ENCODE peak calls at places on chromosomes 1 and 21, in six cellular contexts. A, K, X, M, S and Q are unnamed samples. For H3K79me1, the result is how much of the 10 kb centered on the place peaks cover.

GRCh38 chr1:227901906-227902640 is 45.7 kb downstream of the WNT9A start:
- DNase-seq in S (no peak), A (peak), M (no peak), K (peak), X (no peak), Q (no peak)

GRCh38 chr1:93605812-93606512 is 75.7 kb downstream of the BCAR3 start:
- DNase-seq in M (no peak), X (no peak), S (no peak), K (peak), A (peak), Q (no peak)

GRCh38 chr1:54167422-54168139 is 14.8 kb upstream of the CDCP2 start:
- DNase-seq in X (no peak), K (peak), A (peak), S (no peak), M (no peak), Q (no peak)

GRCh38 chr1:184242507-184242943 is 144.3 kb upstream of the C1orf21 start:
- DNase-seq in A (peak), K (peak), S (no peak), M (no peak), X (peak), Q (no peak)

GRCh38 chr1:95467036-95467435 is 233.0 kb downstream of the RWDD3 start:
- DNase-seq in A (no peak), M (no peak), S (no peak), K (no peak), X (no peak), Q (no peak)

GRCh38 chr1:244451539-244451950 is at the start of gene ADSS2:
- DNase-seq in X (no peak), A (no peak), S (no peak), K (no peak), M (no peak), Q (no peak)

GRCh38 chr1:36083219-36083618 is 675 bp upstream of the TEKT2 start:
- DNase-seq in M (no peak), A (no peak), X (no peak), S (no peak), K (no peak), Q (no peak)

GRCh38 chr1:100585774-100586173 is 47.8 kb downstream of the GPR88 start:
- DNase-seq in M (no peak), X (no peak), S (no peak), A (peak), K (no peak), Q (peak)

GRCh38 chr1:23868848-23869450 is 859 bp upstream of the FUCA1 start:
- DNase-seq in X (no peak), S (no peak), A (no peak), K (no peak), M (no peak), Q (peak)

GRCh38 chr1:54287176-54287650 is 87.2 kb downstream of the MRPL37 start:
- DNase-seq in K (peak), X (no peak), A (peak), S (no peak), M (peak), Q (peak)

GRCh38 chr1:42476605-42477004 is 13.5 kb downstream of the CCDC30 start:
- DNase-seq in S (no peak), A (no peak), X (no peak), M (no peak), K (no peak), Q (no peak)

GRCh38 chr1:156356875-156357534 is 12.0 kb upstream of the RHBG start:
- DNase-seq in K (peak), S (peak), M (peak), A (no peak), X (peak), Q (peak)

GRCh38 chr1:219876798-219877209 is 51.6 kb downstream of the SLC30A10 start:
- DNase-seq in K (no peak), X (no peak), M (no peak), A (no peak), S (no peak), Q (no peak)

GRCh38 chr1:29786195-29786594 is 549.9 kb downstream of the PTPRU start:
- DNase-seq in K (no peak), M (no peak), S (no peak), X (no peak), A (no peak), Q (no peak)

GRCh38 chr1:201711811-201712210 is 117.1 kb upstream of the IPO9 start:
- DNase-seq in X (no peak), S (no peak), A (no peak), M (no peak), K (peak), Q (no peak)

GRCh38 chr1:3275471-3276340 is 178.8 kb upstream of the ARHGEF16 start:
- DNase-seq in S (no peak), K (no peak), A (peak), X (no peak), M (no peak), Q (no peak)

GRCh38 chr1:24318238-24318987 is 744 bp upstream of the GRHL3 start:
- DNase-seq in X (no peak), K (peak), S (no peak), M (no peak), A (peak), Q (no peak)

GRCh38 chr1:213883618-213884017 is 104.2 kb upstream of the PROX1 start:
- DNase-seq in K (no peak), M (no peak), A (no peak), X (no peak), S (no peak), Q (no peak)

GRCh38 chr21:15051652-15052554 is 12.9 kb downstream of the NRIP1 start:
- DNase-seq in A (peak), K (peak), M (no peak), S (no peak), X (no peak), Q (no peak)

GRCh38 chr1:5661196-5662130 is 330.8 kb downstream of the NPHP4 start:
- DNase-seq in X (no peak), A (no peak), S (no peak), M (no peak), K (no peak), Q (no peak)

GRCh38 chr1:46137901-46138300 is 5.5 kb upstream of the PIK3R3 start:
- DNase-seq in A (peak), X (no peak), S (no peak), M (no peak), K (peak), Q (no peak)

DNA sequence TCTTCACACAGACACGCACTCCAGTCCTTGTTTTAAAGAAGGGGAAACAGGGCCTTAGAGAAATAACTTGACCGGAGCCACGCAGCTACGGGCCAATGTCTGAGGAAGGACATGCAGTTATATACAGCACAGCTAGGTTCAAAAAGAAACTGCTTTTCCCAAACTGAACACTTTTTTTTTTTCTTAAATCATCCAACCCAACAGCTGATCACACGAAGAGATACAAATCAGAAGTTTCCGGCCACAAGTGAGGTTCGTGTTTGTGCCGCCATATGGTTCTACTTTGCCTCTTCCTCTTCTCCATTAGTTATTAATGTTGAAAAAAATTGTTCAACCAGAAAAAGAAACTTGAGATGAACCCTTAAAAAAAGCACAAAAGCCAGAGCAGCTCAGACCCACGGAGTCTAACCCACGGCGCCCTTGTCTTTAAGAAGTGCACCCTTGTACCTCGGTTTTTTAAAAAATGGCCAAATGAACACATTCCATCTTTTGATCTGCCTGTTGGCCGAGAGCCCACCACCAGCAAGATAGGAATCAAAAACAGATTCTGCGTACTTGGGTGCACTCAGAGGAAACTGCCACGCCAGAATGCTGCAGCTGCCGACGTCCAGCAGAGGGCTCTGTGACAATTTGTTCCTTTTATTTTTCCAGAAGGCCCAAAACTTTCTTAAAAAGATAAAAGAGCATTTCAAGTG is 78.9 kb downstream of the SLC66A1 start:
- DNase-seq in M (no peak), X (no peak), K (peak), A (peak), S (no peak), Q (peak)
- H3K79me1 ChIP-seq in M (under half), X (under half), K (under half), A (half or more), S (under half), Q (under half)

GRCh38 chr1:182993746-182994145 is 29.5 kb upstream of the LAMC1 start:
- DNase-seq in M (no peak), X (no peak), S (no peak), A (no peak), K (no peak), Q (no peak)

GRCh38 chr1:182984621-182985020 is 31.7 kb upstream of the SHCBP1L start:
- DNase-seq in K (no peak), X (no peak), M (no peak), S (no peak), A (no peak), Q (no peak)

GRCh38 chr1:182985876-182986275 is 32.9 kb upstream of the SHCBP1L start:
- DNase-seq in X (no peak), K (no peak), A (no peak), S (no peak), M (no peak), Q (no peak)

GRCh38 chr1:182995894-182996293 is 27.3 kb upstream of the LAMC1 start:
- DNase-seq in X (no peak), M (no peak), S (no peak), A (no peak), K (no peak), Q (no peak)

GRCh38 chr1:182990413-182991144 is 32.6 kb upstream of the LAMC1 start:
- DNase-seq in S (no peak), K (peak), M (no peak), A (peak), X (no peak), Q (no peak)
- H2AFZ ChIP-seq in S (peak), K (peak), M (no peak), A (peak), X (peak), Q (no peak)

GRCh38 chr1:226408285-226409184 is 642 bp upstream of the PARP1 start:
- DNase-seq in A (no peak), S (no peak), X (no peak), K (no peak), M (no peak), Q (no peak)
- H3K14ac ChIP-seq in A (no peak), S (no peak), X (no peak), K (no peak), M (no peak), Q (peak)

GRCh38 chr1:247331526-247332214 is at the start of gene ZNF496:
- DNase-seq in M (peak), S (peak), K (peak), A (peak), X (peak), Q (peak)
- H3K79me1 ChIP-seq in M (under half), S (under half), K (under half), A (half or more), X (under half), Q (under half)

GRCh38 chr1:31122779-31123178 is 57.3 kb upstream of the PUM1 start:
- DNase-seq in X (no peak), K (peak), M (no peak), A (peak), S (no peak), Q (no peak)
- H2AFZ ChIP-seq in X (peak), K (no peak), M (no peak), A (no peak), S (peak), Q (no peak)

GRCh38 chr1:105210747-105211146 is 1461.0 kb downstream of the AMY1C start:
- DNase-seq in A (no peak), S (no peak), K (no peak), X (no peak), M (no peak), Q (no peak)
- H3K14ac ChIP-seq in A (no peak), S (no peak), K (no peak), X (no peak), M (no peak), Q (no peak)